ENCODE peak calls at places on chromosomes 5 and 9, in ten cellular contexts. One of them, this sample, is unnamed.

GRCh38 chr5:156339139-156339841 is 12.3 kb downstream of the SGCD start:
- DNase-seq in CD8-positive, alpha-beta T cell: no peak
- DNase-seq in C1 segment of cervical spinal cord: no peak
- DNase-seq in GM04503: no peak
- DNase-seq in GM18507: no peak
- DNase-seq in activated naive CD4-positive, alpha-beta T cell: no peak
- DNase-seq in tibial artery: no peak
- DNase-seq in activated gamma-delta T cell: no peak
- DNase-seq in left lobe of liver: no peak
- DNase-seq in stimulated activated CD4-positive, alpha-beta T cell treated with anti-CD3 and anti-CD28 coated beads, TNF-alpha, amount 100 ng/mL, for 48 hours: no peak
- DNase-seq in this sample: no peak

GRCh38 chr9:124415852-124416484 is 726 bp upstream of the PSMB7 start:
- DNase-seq in CD8-positive, alpha-beta T cell: no peak
- DNase-seq in C1 segment of cervical spinal cord: no peak
- DNase-seq in GM04503: no peak
- DNase-seq in GM18507: no peak
- DNase-seq in activated naive CD4-positive, alpha-beta T cell: no peak
- DNase-seq in tibial artery: no peak
- DNase-seq in activated gamma-delta T cell: no peak
- DNase-seq in left lobe of liver: no peak
- DNase-seq in stimulated activated CD4-positive, alpha-beta T cell treated with anti-CD3 and anti-CD28 coated beads, TNF-alpha, amount 100 ng/mL, for 48 hours: no peak
- DNase-seq in this sample: no peak

GRCh38 chr5:173010021-173010420 is 26.4 kb downstream of the ATP6V0E1 start:
- DNase-seq in CD8-positive, alpha-beta T cell: peak; percentile 25
- DNase-seq in C1 segment of cervical spinal cord: no peak
- DNase-seq in GM04503: no peak
- DNase-seq in GM18507: no peak
- DNase-seq in activated naive CD4-positive, alpha-beta T cell: no peak
- DNase-seq in tibial artery: no peak
- DNase-seq in activated gamma-delta T cell: no peak
- DNase-seq in left lobe of liver: no peak
- DNase-seq in stimulated activated CD4-positive, alpha-beta T cell treated with anti-CD3 and anti-CD28 coated beads, TNF-alpha, amount 100 ng/mL, for 48 hours: no peak
- DNase-seq in this sample: no peak

GRCh38 chr9:130844028-130844427 is 9.0 kb downstream of the ABL1 start:
- DNase-seq in CD8-positive, alpha-beta T cell: no peak
- DNase-seq in C1 segment of cervical spinal cord: no peak
- DNase-seq in GM04503: no peak
- DNase-seq in GM18507: no peak
- DNase-seq in activated naive CD4-positive, alpha-beta T cell: no peak
- DNase-seq in tibial artery: no peak
- DNase-seq in activated gamma-delta T cell: no peak
- DNase-seq in left lobe of liver: no peak
- DNase-seq in stimulated activated CD4-positive, alpha-beta T cell treated with anti-CD3 and anti-CD28 coated beads, TNF-alpha, amount 100 ng/mL, for 48 hours: no peak
- DNase-seq in this sample: no peak

GRCh38 chr9:120891255-120891954 is 14.4 kb upstream of the PHF19 start:
- DNase-seq in CD8-positive, alpha-beta T cell: peak; percentile 77
- DNase-seq in C1 segment of cervical spinal cord: no peak
- DNase-seq in GM04503: no peak
- DNase-seq in GM18507: no peak
- DNase-seq in activated naive CD4-positive, alpha-beta T cell: peak; percentile 43
- DNase-seq in tibial artery: no peak
- DNase-seq in activated gamma-delta T cell: no peak
- DNase-seq in left lobe of liver: no peak
- DNase-seq in stimulated activated CD4-positive, alpha-beta T cell treated with anti-CD3 and anti-CD28 coated beads, TNF-alpha, amount 100 ng/mL, for 48 hours: no peak
- DNase-seq in this sample: no peak

GRCh38 chr5:28249771-28250415 is 1211.5 kb upstream of the CDH9 start:
- DNase-seq in CD8-positive, alpha-beta T cell: no peak
- DNase-seq in C1 segment of cervical spinal cord: no peak
- DNase-seq in GM04503: no peak
- DNase-seq in GM18507: no peak
- DNase-seq in activated naive CD4-positive, alpha-beta T cell: no peak
- DNase-seq in tibial artery: no peak
- DNase-seq in activated gamma-delta T cell: no peak
- DNase-seq in left lobe of liver: no peak
- DNase-seq in stimulated activated CD4-positive, alpha-beta T cell treated with anti-CD3 and anti-CD28 coated beads, TNF-alpha, amount 100 ng/mL, for 48 hours: no peak
- DNase-seq in this sample: no peak

GRCh38 chr9:127739614-127740322 is 4.7 kb upstream of the TOR2A start:
- DNase-seq in CD8-positive, alpha-beta T cell: no peak
- DNase-seq in C1 segment of cervical spinal cord: no peak
- DNase-seq in GM04503: no peak
- DNase-seq in GM18507: no peak
- DNase-seq in activated naive CD4-positive, alpha-beta T cell: no peak
- DNase-seq in tibial artery: no peak
- DNase-seq in activated gamma-delta T cell: no peak
- DNase-seq in left lobe of liver: no peak
- DNase-seq in stimulated activated CD4-positive, alpha-beta T cell treated with anti-CD3 and anti-CD28 coated beads, TNF-alpha, amount 100 ng/mL, for 48 hours: no peak
- DNase-seq in this sample: no peak

GRCh38 chr9:37969130-37969529 is 65.2 kb upstream of the SLC25A51 start:
- DNase-seq in CD8-positive, alpha-beta T cell: no peak
- DNase-seq in C1 segment of cervical spinal cord: no peak
- DNase-seq in GM04503: no peak
- DNase-seq in GM18507: no peak
- DNase-seq in activated naive CD4-positive, alpha-beta T cell: no peak
- DNase-seq in tibial artery: no peak
- DNase-seq in activated gamma-delta T cell: no peak
- DNase-seq in left lobe of liver: peak; percentile 81
- DNase-seq in stimulated activated CD4-positive, alpha-beta T cell treated with anti-CD3 and anti-CD28 coated beads, TNF-alpha, amount 100 ng/mL, for 48 hours: no peak
- DNase-seq in this sample: no peak

GRCh38 chr5:170109059-170110031 is 3.6 kb downstream of the FOXI1 start:
- DNase-seq in CD8-positive, alpha-beta T cell: no peak
- DNase-seq in C1 segment of cervical spinal cord: no peak
- DNase-seq in GM04503: no peak
- DNase-seq in GM18507: no peak
- DNase-seq in activated naive CD4-positive, alpha-beta T cell: no peak
- DNase-seq in tibial artery: no peak
- DNase-seq in activated gamma-delta T cell: no peak
- DNase-seq in left lobe of liver: no peak
- DNase-seq in stimulated activated CD4-positive, alpha-beta T cell treated with anti-CD3 and anti-CD28 coated beads, TNF-alpha, amount 100 ng/mL, for 48 hours: no peak
- DNase-seq in this sample: no peak

GRCh38 chr5:139982157-139982974 is 60.7 kb downstream of the NRG2 start:
- DNase-seq in CD8-positive, alpha-beta T cell: no peak
- DNase-seq in C1 segment of cervical spinal cord: peak; percentile 56
- DNase-seq in GM04503: no peak
- DNase-seq in GM18507: no peak
- DNase-seq in activated naive CD4-positive, alpha-beta T cell: no peak
- DNase-seq in tibial artery: no peak
- DNase-seq in activated gamma-delta T cell: no peak
- DNase-seq in left lobe of liver: no peak
- DNase-seq in stimulated activated CD4-positive, alpha-beta T cell treated with anti-CD3 and anti-CD28 coated beads, TNF-alpha, amount 100 ng/mL, for 48 hours: no peak
- DNase-seq in this sample: no peak

GRCh38 chr9:136994180-136994884 is 2.0 kb downstream of the CLIC3 start:
- DNase-seq in CD8-positive, alpha-beta T cell: no peak
- DNase-seq in C1 segment of cervical spinal cord: no peak
- DNase-seq in GM04503: no peak
- DNase-seq in GM18507: no peak
- DNase-seq in activated naive CD4-positive, alpha-beta T cell: no peak
- DNase-seq in tibial artery: no peak
- DNase-seq in activated gamma-delta T cell: no peak
- DNase-seq in left lobe of liver: no peak
- DNase-seq in stimulated activated CD4-positive, alpha-beta T cell treated with anti-CD3 and anti-CD28 coated beads, TNF-alpha, amount 100 ng/mL, for 48 hours: no peak
- DNase-seq in this sample: no peak

GRCh38 chr9:95053611-95054440 is 263.7 kb downstream of the FANCC start:
- DNase-seq in CD8-positive, alpha-beta T cell: no peak
- DNase-seq in C1 segment of cervical spinal cord: no peak
- DNase-seq in GM04503: no peak
- DNase-seq in GM18507: no peak
- DNase-seq in activated naive CD4-positive, alpha-beta T cell: no peak
- DNase-seq in tibial artery: no peak
- DNase-seq in activated gamma-delta T cell: no peak
- DNase-seq in left lobe of liver: no peak
- DNase-seq in stimulated activated CD4-positive, alpha-beta T cell treated with anti-CD3 and anti-CD28 coated beads, TNF-alpha, amount 100 ng/mL, for 48 hours: no peak
- DNase-seq in this sample: no peak

GRCh38 chr5:37807902-37808301 is 31.9 kb downstream of the GDNF start:
- DNase-seq in CD8-positive, alpha-beta T cell: no peak
- DNase-seq in C1 segment of cervical spinal cord: no peak
- DNase-seq in GM04503: no peak
- DNase-seq in GM18507: no peak
- DNase-seq in activated naive CD4-positive, alpha-beta T cell: no peak
- DNase-seq in tibial artery: no peak
- DNase-seq in activated gamma-delta T cell: no peak
- DNase-seq in left lobe of liver: no peak
- DNase-seq in stimulated activated CD4-positive, alpha-beta T cell treated with anti-CD3 and anti-CD28 coated beads, TNF-alpha, amount 100 ng/mL, for 48 hours: no peak
- DNase-seq in this sample: no peak

GRCh38 chr9:81530407-81530810 is 158.9 kb downstream of the TLE1 start:
- DNase-seq in CD8-positive, alpha-beta T cell: no peak
- DNase-seq in C1 segment of cervical spinal cord: no peak
- DNase-seq in GM04503: no peak
- DNase-seq in GM18507: no peak
- DNase-seq in activated naive CD4-positive, alpha-beta T cell: no peak
- DNase-seq in tibial artery: no peak
- DNase-seq in activated gamma-delta T cell: no peak
- DNase-seq in left lobe of liver: no peak
- DNase-seq in stimulated activated CD4-positive, alpha-beta T cell treated with anti-CD3 and anti-CD28 coated beads, TNF-alpha, amount 100 ng/mL, for 48 hours: no peak
- DNase-seq in this sample: no peak

GRCh38 chr9:1837453-1838084 is 177.6 kb upstream of the SMARCA2 start:
- DNase-seq in CD8-positive, alpha-beta T cell: no peak
- DNase-seq in C1 segment of cervical spinal cord: no peak
- DNase-seq in GM04503: peak; percentile 3
- DNase-seq in GM18507: peak; percentile 26
- DNase-seq in activated naive CD4-positive, alpha-beta T cell: no peak
- DNase-seq in tibial artery: no peak
- DNase-seq in activated gamma-delta T cell: no peak
- DNase-seq in left lobe of liver: no peak
- DNase-seq in stimulated activated CD4-positive, alpha-beta T cell treated with anti-CD3 and anti-CD28 coated beads, TNF-alpha, amount 100 ng/mL, for 48 hours: no peak
- DNase-seq in this sample: no peak

GRCh38 chr5:121144764-121145163 is 680.7 kb downstream of the PRR16 start:
- DNase-seq in CD8-positive, alpha-beta T cell: no peak
- DNase-seq in C1 segment of cervical spinal cord: no peak
- DNase-seq in GM04503: no peak
- DNase-seq in GM18507: no peak
- DNase-seq in activated naive CD4-positive, alpha-beta T cell: no peak
- DNase-seq in tibial artery: no peak
- DNase-seq in activated gamma-delta T cell: no peak
- DNase-seq in left lobe of liver: no peak
- DNase-seq in stimulated activated CD4-positive, alpha-beta T cell treated with anti-CD3 and anti-CD28 coated beads, TNF-alpha, amount 100 ng/mL, for 48 hours: no peak
- DNase-seq in this sample: no peak

GRCh38 chr5:156922207-156922792 is 40.7 kb downstream of the TIMD4 start:
- DNase-seq in CD8-positive, alpha-beta T cell: no peak
- DNase-seq in C1 segment of cervical spinal cord: no peak
- DNase-seq in GM04503: no peak
- DNase-seq in GM18507: no peak
- DNase-seq in activated naive CD4-positive, alpha-beta T cell: no peak
- DNase-seq in tibial artery: no peak
- DNase-seq in activated gamma-delta T cell: no peak
- DNase-seq in left lobe of liver: no peak
- DNase-seq in stimulated activated CD4-positive, alpha-beta T cell treated with anti-CD3 and anti-CD28 coated beads, TNF-alpha, amount 100 ng/mL, for 48 hours: no peak
- DNase-seq in this sample: no peak

GRCh38 chr9:91816356-91816755 is 133.7 kb downstream of the ROR2 start:
- DNase-seq in CD8-positive, alpha-beta T cell: no peak
- DNase-seq in C1 segment of cervical spinal cord: no peak
- DNase-seq in GM04503: no peak
- DNase-seq in GM18507: no peak
- DNase-seq in activated naive CD4-positive, alpha-beta T cell: no peak
- DNase-seq in tibial artery: peak; percentile 37
- DNase-seq in activated gamma-delta T cell: no peak
- DNase-seq in left lobe of liver: no peak
- DNase-seq in stimulated activated CD4-positive, alpha-beta T cell treated with anti-CD3 and anti-CD28 coated beads, TNF-alpha, amount 100 ng/mL, for 48 hours: no peak
- DNase-seq in this sample: no peak

GRCh38 chr5:153445875-153446567 is 44.4 kb upstream of the GRIA1 start:
- DNase-seq in CD8-positive, alpha-beta T cell: no peak
- DNase-seq in C1 segment of cervical spinal cord: no peak
- DNase-seq in GM04503: no peak
- DNase-seq in GM18507: no peak
- DNase-seq in activated naive CD4-positive, alpha-beta T cell: no peak
- DNase-seq in tibial artery: peak; percentile 88
- DNase-seq in activated gamma-delta T cell: no peak
- DNase-seq in left lobe of liver: peak; percentile 77
- DNase-seq in stimulated activated CD4-positive, alpha-beta T cell treated with anti-CD3 and anti-CD28 coated beads, TNF-alpha, amount 100 ng/mL, for 48 hours: no peak
- DNase-seq in this sample: no peak

GRCh38 chr5:163458778-163459405 is 1.0 kb downstream of the NUDCD2 start:
- DNase-seq in CD8-positive, alpha-beta T cell: no peak
- DNase-seq in C1 segment of cervical spinal cord: no peak
- DNase-seq in GM04503: no peak
- DNase-seq in GM18507: no peak
- DNase-seq in activated naive CD4-positive, alpha-beta T cell: no peak
- DNase-seq in tibial artery: no peak
- DNase-seq in activated gamma-delta T cell: no peak
- DNase-seq in left lobe of liver: no peak
- DNase-seq in stimulated activated CD4-positive, alpha-beta T cell treated with anti-CD3 and anti-CD28 coated beads, TNF-alpha, amount 100 ng/mL, for 48 hours: no peak
- DNase-seq in this sample: no peak

GRCh38 chr5:35626553-35626952 is 8.9 kb downstream of the SPEF2 start:
- DNase-seq in CD8-positive, alpha-beta T cell: no peak
- DNase-seq in C1 segment of cervical spinal cord: no peak
- DNase-seq in GM04503: no peak
- DNase-seq in GM18507: no peak
- DNase-seq in activated naive CD4-positive, alpha-beta T cell: no peak
- DNase-seq in tibial artery: no peak
- DNase-seq in activated gamma-delta T cell: no peak
- DNase-seq in left lobe of liver: no peak
- DNase-seq in stimulated activated CD4-positive, alpha-beta T cell treated with anti-CD3 and anti-CD28 coated beads, TNF-alpha, amount 100 ng/mL, for 48 hours: no peak
- DNase-seq in this sample: no peak

GRCh38 chr9:127267793-127268507 is 3.4 kb downstream of the GARNL3 start:
- DNase-seq in CD8-positive, alpha-beta T cell: no peak
- DNase-seq in C1 segment of cervical spinal cord: no peak
- DNase-seq in GM04503: no peak
- DNase-seq in GM18507: no peak
- DNase-seq in activated naive CD4-positive, alpha-beta T cell: no peak
- DNase-seq in tibial artery: no peak
- DNase-seq in activated gamma-delta T cell: no peak
- DNase-seq in left lobe of liver: no peak
- DNase-seq in stimulated activated CD4-positive, alpha-beta T cell treated with anti-CD3 and anti-CD28 coated beads, TNF-alpha, amount 100 ng/mL, for 48 hours: no peak
- DNase-seq in this sample: no peak

GRCh38 chr9:135070198-135070951 is 17.1 kb upstream of the OLFM1 start:
- DNase-seq in CD8-positive, alpha-beta T cell: no peak
- DNase-seq in C1 segment of cervical spinal cord: no peak
- DNase-seq in GM04503: no peak
- DNase-seq in GM18507: no peak
- DNase-seq in activated naive CD4-positive, alpha-beta T cell: no peak
- DNase-seq in tibial artery: peak; percentile 43
- DNase-seq in activated gamma-delta T cell: no peak
- DNase-seq in left lobe of liver: no peak
- DNase-seq in stimulated activated CD4-positive, alpha-beta T cell treated with anti-CD3 and anti-CD28 coated beads, TNF-alpha, amount 100 ng/mL, for 48 hours: no peak
- DNase-seq in this sample: no peak

GRCh38 chr5:82319192-82319591 is 41.0 kb upstream of the RPS23 start:
- DNase-seq in CD8-positive, alpha-beta T cell: no peak
- DNase-seq in C1 segment of cervical spinal cord: no peak
- DNase-seq in GM04503: no peak
- DNase-seq in GM18507: no peak
- DNase-seq in activated naive CD4-positive, alpha-beta T cell: no peak
- DNase-seq in tibial artery: no peak
- DNase-seq in activated gamma-delta T cell: no peak
- DNase-seq in left lobe of liver: no peak
- DNase-seq in stimulated activated CD4-positive, alpha-beta T cell treated with anti-CD3 and anti-CD28 coated beads, TNF-alpha, amount 100 ng/mL, for 48 hours: no peak
- DNase-seq in this sample: no peak

GRCh38 chr5:1447772-1448361 is 2.6 kb upstream of the SLC6A3 start:
- DNase-seq in CD8-positive, alpha-beta T cell: peak; percentile 74
- DNase-seq in C1 segment of cervical spinal cord: no peak
- DNase-seq in GM04503: no peak
- DNase-seq in GM18507: no peak
- DNase-seq in activated naive CD4-positive, alpha-beta T cell: no peak
- DNase-seq in tibial artery: peak; percentile 39
- DNase-seq in activated gamma-delta T cell: peak; percentile 14
- DNase-seq in left lobe of liver: peak; percentile 21
- DNase-seq in stimulated activated CD4-positive, alpha-beta T cell treated with anti-CD3 and anti-CD28 coated beads, TNF-alpha, amount 100 ng/mL, for 48 hours: no peak
- DNase-seq in this sample: no peak

GRCh38 chr5:31380049-31380448 is 151.8 kb downstream of the DROSHA start:
- DNase-seq in CD8-positive, alpha-beta T cell: no peak
- DNase-seq in C1 segment of cervical spinal cord: no peak
- DNase-seq in GM04503: no peak
- DNase-seq in GM18507: no peak
- DNase-seq in activated naive CD4-positive, alpha-beta T cell: no peak
- DNase-seq in tibial artery: no peak
- DNase-seq in activated gamma-delta T cell: no peak
- DNase-seq in left lobe of liver: no peak
- DNase-seq in stimulated activated CD4-positive, alpha-beta T cell treated with anti-CD3 and anti-CD28 coated beads, TNF-alpha, amount 100 ng/mL, for 48 hours: no peak
- DNase-seq in this sample: no peak

GRCh38 chr9:98488578-98489312 is 220.0 kb downstream of the GABBR2 start:
- DNase-seq in CD8-positive, alpha-beta T cell: no peak
- DNase-seq in C1 segment of cervical spinal cord: no peak
- DNase-seq in GM04503: peak; percentile 93
- DNase-seq in GM18507: no peak
- DNase-seq in activated naive CD4-positive, alpha-beta T cell: no peak
- DNase-seq in tibial artery: no peak
- DNase-seq in activated gamma-delta T cell: no peak
- DNase-seq in left lobe of liver: no peak
- DNase-seq in stimulated activated CD4-positive, alpha-beta T cell treated with anti-CD3 and anti-CD28 coated beads, TNF-alpha, amount 100 ng/mL, for 48 hours: no peak
- DNase-seq in this sample: no peak

GRCh38 chr9:20269620-20270019 is 352.7 kb downstream of the MLLT3 start:
- DNase-seq in CD8-positive, alpha-beta T cell: no peak
- DNase-seq in C1 segment of cervical spinal cord: no peak
- DNase-seq in GM04503: no peak
- DNase-seq in GM18507: no peak
- DNase-seq in activated naive CD4-positive, alpha-beta T cell: no peak
- DNase-seq in tibial artery: no peak
- DNase-seq in activated gamma-delta T cell: no peak
- DNase-seq in left lobe of liver: no peak
- DNase-seq in stimulated activated CD4-positive, alpha-beta T cell treated with anti-CD3 and anti-CD28 coated beads, TNF-alpha, amount 100 ng/mL, for 48 hours: no peak
- DNase-seq in this sample: no peak